ENCODE peak calls at places on chromosomes 2 and 18, in eight cellular contexts. Q is CD8-positive, alpha-beta T cell; G is astrocyte; B is progenitor cell of endocrine pancreas; O is A549; S is neural progenitor cell; I is hepatocyte; L is fibroblast of mammary gland. N is an unnamed sample.

GRCh38 chr2:43605079-43605655 is 9.3 kb upstream of the THADA start:
- DNase-seq in Q (no peak), G (peak; percentile 39), B (no peak), O (peak; percentile 79), S (peak; percentile 69), I (peak; percentile 76), L (peak; percentile 67), N (peak; percentile 38)

GRCh38 chr2:71385008-71385407 is 53.4 kb downstream of the ZNF638 start:
- DNase-seq in Q (no peak), G (peak; percentile 72), B (no peak), O (no peak), S (no peak), I (peak; percentile 7), L (peak; percentile 89), N (no peak)

GRCh38 chr2:207341816-207342215 is 176.1 kb upstream of the KLF7 start:
- DNase-seq in Q (no peak), G (no peak), B (no peak), O (no peak), S (peak; percentile 36), I (no peak), L (no peak), N (no peak)

GRCh38 chr2:136242100-136242499 is 124.2 kb upstream of the CXCR4 start:
- DNase-seq in Q (no peak), G (no peak), B (no peak), O (no peak), S (no peak), I (no peak), L (no peak), N (no peak)

GRCh38 chr2:64608867-64609228 is 44.9 kb downstream of the SERTAD2 start:
- DNase-seq in Q (no peak), G (no peak), B (no peak), O (no peak), S (no peak), I (no peak), L (no peak), N (no peak)

GRCh38 chr2:108449410-108450200 is 599 bp downstream of the GCC2 start:
- DNase-seq in Q (peak; percentile 33), G (no peak), B (no peak), O (peak; percentile 28), S (no peak), I (peak; percentile 36), L (peak; percentile 27), N (no peak)

GRCh38 chr2:212912445-212913103 is 238.8 kb downstream of the IKZF2 start:
- DNase-seq in Q (no peak), G (peak; percentile 51), B (no peak), O (peak; percentile 71), S (no peak), I (peak; percentile 61), L (peak; percentile 81), N (no peak)

GRCh38 chr2:200399046-200399445 is 92.6 kb downstream of the SPATS2L start:
- DNase-seq in Q (no peak), G (peak; percentile 77), B (no peak), O (no peak), S (no peak), I (no peak), L (peak; percentile 75), N (no peak)

GRCh38 chr18:41052625-41053024 is 902.4 kb upstream of the PIK3C3 start:
- DNase-seq in Q (no peak), G (no peak), B (no peak), O (no peak), S (no peak), I (no peak), L (no peak), N (no peak)

GRCh38 chr18:13242797-13243196 is 24.2 kb downstream of the LDLRAD4 start:
- DNase-seq in Q (no peak), G (no peak), B (no peak), O (no peak), S (no peak), I (no peak), L (no peak), N (no peak)

GRCh38 chr2:235850771-235851551 is 317.2 kb downstream of the GBX2 start:
- DNase-seq in Q (no peak), G (peak; percentile 20), B (no peak), O (no peak), S (peak; percentile 43), I (no peak), L (peak; percentile 22), N (no peak)

GRCh38 chr2:65813772-65814171 is 381.4 kb upstream of the SPRED2 start:
- DNase-seq in Q (no peak), G (no peak), B (no peak), O (no peak), S (no peak), I (no peak), L (no peak), N (no peak)

GRCh38 chr18:49921278-49922037 is 108.1 kb upstream of the ACAA2 start:
- DNase-seq in Q (no peak), G (peak; percentile 59), B (no peak), O (no peak), S (no peak), I (no peak), L (peak; percentile 22), N (no peak)

GRCh38 chr2:239222346-239223028 is 178.3 kb downstream of the HDAC4 start:
- DNase-seq in Q (no peak), G (no peak), B (no peak), O (no peak), S (no peak), I (no peak), L (peak; percentile 62), N (no peak)

GRCh38 chr2:168159754-168160585 is 87.4 kb downstream of the STK39 start:
- DNase-seq in Q (no peak), G (no peak), B (no peak), O (no peak), S (no peak), I (no peak), L (no peak), N (no peak)

GRCh38 chr18:57950542-57950941 is 93.5 kb upstream of the NEDD4L start:
- DNase-seq in Q (no peak), G (no peak), B (no peak), O (no peak), S (no peak), I (no peak), L (no peak), N (no peak)

GRCh38 chr2:144170172-144170571 is 349.7 kb downstream of the ZEB2 start:
- DNase-seq in Q (no peak), G (no peak), B (no peak), O (no peak), S (no peak), I (no peak), L (peak; percentile 30), N (no peak)

GRCh38 chr18:58041633-58042032 is 2.4 kb upstream of the NEDD4L start:
- DNase-seq in Q (no peak), G (no peak), B (no peak), O (no peak), S (no peak), I (peak; percentile 23), L (no peak), N (no peak)

GRCh38 chr2:168798076-168798887 is 4.2 kb upstream of the NOSTRIN start:
- DNase-seq in Q (no peak), G (no peak), B (no peak), O (no peak), S (peak; percentile 56), I (peak; percentile 37), L (no peak), N (no peak)

DNA sequence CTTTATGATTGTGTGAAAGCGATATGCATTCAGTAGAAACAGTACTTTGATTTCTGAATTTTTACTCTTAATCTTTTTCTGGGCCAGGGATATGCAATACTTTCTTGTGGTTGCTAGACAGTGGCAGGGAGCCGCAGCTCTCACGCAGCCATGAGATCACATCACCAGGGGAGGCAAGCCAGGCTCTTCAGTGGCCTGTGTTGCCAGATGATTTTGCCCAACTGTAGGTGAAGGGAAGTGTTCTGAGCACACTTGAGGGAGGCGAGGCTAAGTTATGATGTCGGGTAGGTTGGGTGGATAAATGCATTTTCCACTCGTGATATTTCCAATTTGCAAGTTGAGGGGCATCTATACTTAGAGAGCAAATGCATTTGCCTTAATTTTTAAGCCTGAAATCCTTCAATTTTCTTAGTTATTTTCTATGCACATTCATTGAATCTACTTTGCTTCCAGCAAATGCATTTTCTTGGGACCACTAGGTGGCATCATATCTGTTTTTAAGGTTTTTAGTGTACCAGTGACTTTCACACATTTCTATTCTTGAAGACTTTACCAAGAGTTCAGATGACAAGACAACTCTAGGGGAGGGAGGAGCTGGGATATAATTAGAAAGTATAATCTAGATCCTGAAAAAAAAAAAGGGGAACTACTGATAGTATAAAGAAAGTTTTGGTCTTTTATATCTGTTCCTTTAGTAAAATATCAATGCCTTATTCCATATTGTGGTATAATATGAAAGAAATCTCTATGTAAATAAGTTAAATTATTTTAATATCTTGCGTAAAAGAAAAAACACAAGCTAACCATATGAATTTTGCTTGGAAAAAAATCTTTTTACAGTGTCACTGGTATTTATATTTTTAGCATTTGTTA is 643.3 kb downstream of the SOCS6 start:
- DNase-seq in Q (no peak), G (peak; percentile 6), B (no peak), O (peak; percentile 32), S (peak; percentile 54), I (peak; percentile 58), L (peak; percentile 45), N (no peak)
- TF ChIP-seq CTCF in Q (peak; percentile 42), G (peak; percentile 62), B (peak; percentile 75), O (peak; percentile 57), S (peak; percentile 78), I (peak; percentile 76), L (peak; percentile 62), N (peak; percentile 75)

DNA sequence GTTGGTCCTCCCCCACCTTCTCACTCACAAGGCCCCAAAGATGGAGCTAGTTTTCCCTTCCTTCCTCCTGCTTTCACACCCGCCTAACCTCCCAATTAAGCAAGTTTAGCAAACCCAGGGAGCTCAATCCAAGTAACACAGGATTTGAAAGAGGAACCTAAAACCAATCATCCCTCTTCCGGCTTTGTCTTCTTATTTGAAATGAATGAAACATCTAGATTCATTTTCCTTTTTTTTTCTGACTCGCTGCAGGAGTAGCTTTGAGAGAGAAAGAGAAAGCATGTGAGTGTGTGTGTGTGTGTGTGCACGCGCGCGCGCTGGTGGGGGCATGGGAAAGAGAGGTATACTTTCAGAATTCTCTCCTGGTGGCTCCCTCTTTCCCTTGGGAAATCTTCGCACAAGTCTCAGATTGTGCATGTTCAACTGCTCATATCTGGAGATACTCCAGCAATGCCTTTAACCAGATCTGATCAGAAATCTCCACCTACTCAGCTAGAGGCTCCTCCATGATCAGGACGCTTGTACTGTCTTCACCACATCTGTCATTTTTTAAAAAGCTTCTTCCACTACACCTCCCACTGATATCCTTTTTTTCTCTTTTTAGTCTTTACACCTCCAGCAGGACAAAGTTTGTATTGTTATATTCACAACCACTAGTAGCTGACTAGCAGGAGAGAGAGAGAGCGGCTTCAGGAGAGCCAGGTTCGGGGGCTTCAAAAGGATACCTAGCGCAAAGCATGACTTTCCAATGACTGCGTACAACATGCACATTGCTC is 1.6 kb downstream of the SLC8A1 start:
- DNase-seq in Q (no peak), G (peak; percentile 56), B (no peak), O (no peak), S (peak; percentile 22), I (no peak), L (peak; percentile 50), N (no peak)
- TF ChIP-seq CTCF in Q (no peak), G (peak; percentile 6), B (no peak), O (no peak), S (no peak), I (no peak), L (no peak), N (no peak)

GRCh38 chr2:215372968-215373649 is 61.2 kb downstream of the ATIC start:
- DNase-seq in Q (no peak), G (no peak), B (no peak), O (no peak), S (no peak), I (no peak), L (peak; percentile 54), N (no peak)
- TF ChIP-seq CTCF in Q (no peak), G (no peak), B (no peak), O (no peak), S (no peak), I (no peak), L (no peak), N (no peak)

GRCh38 chr2:176118606-176119370 is 2.2 kb downstream of the HOXD10 start:
- DNase-seq in Q (no peak), G (no peak), B (no peak), O (peak; percentile 79), S (peak; percentile 82), I (no peak), L (peak; percentile 50), N (no peak)
- TF ChIP-seq CTCF in Q (no peak), G (peak; percentile 19), B (peak; percentile 57), O (peak; percentile 75), S (peak; percentile 75), I (peak; percentile 37), L (peak; percentile 59), N (peak; percentile 67)

N was measured in glutamatergic neuron.